ENCODE peak calls at places on chromosomes 16 and 17, in six cellular contexts. P, H, S, E, L and T are unnamed samples.

GRCh38 chr17:52156576-52156975 is 1.9 kb downstream of the CA10 start:
- DNase-seq in P (no peak), H (no peak), S (no peak), E (no peak), L (no peak), T (no peak)

GRCh38 chr16:69745959-69746358 is 8.8 kb downstream of the NOB1 start:
- DNase-seq in P (no peak), H (no peak), S (no peak), E (no peak), L (no peak), T (no peak)

GRCh38 chr16:67673712-67674580 is 7.3 kb downstream of the C16orf86 start:
- DNase-seq in P (no peak), H (no peak), S (no peak), E (no peak), L (no peak), T (no peak)

GRCh38 chr16:8565498-8565897 is 24.8 kb downstream of the TMEM114 start:
- DNase-seq in P (no peak), H (no peak), S (no peak), E (no peak), L (no peak), T (peak)

GRCh38 chr17:80848449-80849102 is 143.1 kb upstream of the CHMP6 start:
- DNase-seq in P (peak), H (no peak), S (no peak), E (no peak), L (no peak), T (no peak)

GRCh38 chr16:29845656-29846055 is 17.4 kb downstream of the CDIPT start:
- DNase-seq in P (no peak), H (no peak), S (no peak), E (no peak), L (no peak), T (no peak)

GRCh38 chr16:29809031-29809747 is 2.8 kb upstream of the PRRT2 start:
- DNase-seq in P (no peak), H (no peak), S (no peak), E (no peak), L (no peak), T (no peak)

GRCh38 chr16:31402687-31403086 is 9.6 kb downstream of the ITGAD start:
- DNase-seq in P (no peak), H (no peak), S (no peak), E (no peak), L (no peak), T (no peak)

GRCh38 chr16:11586856-11587642 is at the start of gene LITAF:
- DNase-seq in P (peak), H (peak), S (peak), E (no peak), L (no peak), T (peak)